ENCODE peak calls at places on chromosome 17, in eight cellular contexts. L is AG04450, F is prostate gland, E is A673, R is breast epithelium, S is endodermal cell, T is foreskin fibroblast, O is sigmoid colon. N is an unnamed sample.

GRCh38 chr17:63419949-63420867 is 25.9 kb downstream of the CYB561 start:
- DNase-seq in L (no peak), F (no peak), E (no peak), R (no peak), S (no peak), T (no peak), O (no peak), N (no peak)

GRCh38 chr17:55215711-55216110 is 49.0 kb upstream of the HLF start:
- DNase-seq in L (no peak), F (no peak), E (no peak), R (no peak), S (no peak), T (no peak), O (no peak), N (no peak)

GRCh38 chr17:44961921-44962350 is 6.2 kb downstream of the C1QL1 start:
- DNase-seq in L (no peak), F (no peak), E (no peak), R (no peak), S (peak), T (no peak), O (peak), N (no peak)

GRCh38 chr17:60743812-60744211 is 66.2 kb downstream of the BCAS3 start:
- DNase-seq in L (peak), F (peak), E (peak), R (no peak), S (no peak), T (peak), O (no peak), N (no peak)

GRCh38 chr17:68676856-68677255 is 75.7 kb upstream of the FAM20A start:
- DNase-seq in L (no peak), F (no peak), E (no peak), R (no peak), S (no peak), T (no peak), O (no peak), N (no peak)

GRCh38 chr17:55366020-55366481 is 55.6 kb downstream of the MMD start:
- DNase-seq in L (no peak), F (no peak), E (no peak), R (no peak), S (no peak), T (no peak), O (no peak), N (no peak)

GRCh38 chr17:44094701-44095387 is 24.3 kb downstream of the G6PC3 start:
- DNase-seq in L (no peak), F (no peak), E (no peak), R (no peak), S (no peak), T (no peak), O (no peak), N (no peak)

GRCh38 chr17:57406131-57406980 is 150.0 kb downstream of the MSI2 start:
- DNase-seq in L (no peak), F (peak), E (peak), R (no peak), S (no peak), T (peak), O (no peak), N (no peak)

GRCh38 chr17:20111538-20111937 is 102.4 kb downstream of the SPECC1 start:
- DNase-seq in L (no peak), F (no peak), E (no peak), R (no peak), S (no peak), T (no peak), O (no peak), N (no peak)

GRCh38 chr17:40355123-40355803 is 9.3 kb downstream of the GJD3 start:
- DNase-seq in L (no peak), F (peak), E (peak), R (peak), S (peak), T (no peak), O (peak), N (no peak)

GRCh38 chr17:13776027-13776551 is 174.4 kb upstream of the HS3ST3A1 start:
- DNase-seq in L (no peak), F (no peak), E (no peak), R (no peak), S (no peak), T (peak), O (no peak), N (no peak)

GRCh38 chr17:32903774-32904673 is 23.9 kb upstream of the TMEM98 start:
- DNase-seq in L (no peak), F (no peak), E (no peak), R (no peak), S (no peak), T (no peak), O (no peak), N (no peak)

GRCh38 chr17:64240261-64240740 is 22.8 kb downstream of the TEX2 start:
- DNase-seq in L (no peak), F (no peak), E (no peak), R (no peak), S (peak), T (no peak), O (no peak), N (no peak)

GRCh38 chr17:32283745-32284207 is 18.1 kb downstream of the RHBDL3 start:
- DNase-seq in L (no peak), F (no peak), E (no peak), R (no peak), S (peak), T (peak), O (no peak), N (no peak)

GRCh38 chr17:50831430-50832064 is 3.8 kb upstream of the WFIKKN2 start:
- DNase-seq in L (no peak), F (no peak), E (no peak), R (no peak), S (peak), T (no peak), O (peak), N (no peak)

GRCh38 chr17:76866774-76867577 is 1.2 kb upstream of the MGAT5B start:
- DNase-seq in L (no peak), F (no peak), E (no peak), R (no peak), S (no peak), T (peak), O (no peak), N (no peak)

GRCh38 chr17:49555495-49556018 is 20.1 kb upstream of the NXPH3 start:
- DNase-seq in L (no peak), F (peak), E (no peak), R (no peak), S (no peak), T (no peak), O (no peak), N (no peak)

GRCh38 chr17:41009301-41009760 is 403 bp upstream of the KRTAP3-1 start:
- DNase-seq in L (no peak), F (no peak), E (no peak), R (no peak), S (peak), T (no peak), O (no peak), N (peak)

GRCh38 chr17:40287159-40287493 is 553 bp upstream of the CDC6 start:
- DNase-seq in L (no peak), F (no peak), E (no peak), R (no peak), S (no peak), T (no peak), O (no peak), N (no peak)

GRCh38 chr17:61556224-61557188 is 34.5 kb downstream of the NACA2 start:
- DNase-seq in L (no peak), F (peak), E (no peak), R (no peak), S (no peak), T (no peak), O (no peak), N (peak)

GRCh38 chr17:43701318-43701743 is 39.6 kb upstream of the MEOX1 start:
- DNase-seq in L (no peak), F (no peak), E (no peak), R (no peak), S (no peak), T (peak), O (no peak), N (no peak)

GRCh38 chr17:62824290-62825135 is 16.4 kb upstream of the MARCHF10 start:
- DNase-seq in L (peak), F (no peak), E (no peak), R (no peak), S (peak), T (peak), O (no peak), N (no peak)

GRCh38 chr17:81832608-81833159 is 407 bp downstream of the MCRIP1 start:
- DNase-seq in L (no peak), F (no peak), E (peak), R (no peak), S (no peak), T (peak), O (no peak), N (no peak)

GRCh38 chr17:53996131-53996530 is 173.4 kb downstream of the KIF2B start:
- DNase-seq in L (no peak), F (no peak), E (no peak), R (no peak), S (no peak), T (no peak), O (no peak), N (no peak)

DNA sequence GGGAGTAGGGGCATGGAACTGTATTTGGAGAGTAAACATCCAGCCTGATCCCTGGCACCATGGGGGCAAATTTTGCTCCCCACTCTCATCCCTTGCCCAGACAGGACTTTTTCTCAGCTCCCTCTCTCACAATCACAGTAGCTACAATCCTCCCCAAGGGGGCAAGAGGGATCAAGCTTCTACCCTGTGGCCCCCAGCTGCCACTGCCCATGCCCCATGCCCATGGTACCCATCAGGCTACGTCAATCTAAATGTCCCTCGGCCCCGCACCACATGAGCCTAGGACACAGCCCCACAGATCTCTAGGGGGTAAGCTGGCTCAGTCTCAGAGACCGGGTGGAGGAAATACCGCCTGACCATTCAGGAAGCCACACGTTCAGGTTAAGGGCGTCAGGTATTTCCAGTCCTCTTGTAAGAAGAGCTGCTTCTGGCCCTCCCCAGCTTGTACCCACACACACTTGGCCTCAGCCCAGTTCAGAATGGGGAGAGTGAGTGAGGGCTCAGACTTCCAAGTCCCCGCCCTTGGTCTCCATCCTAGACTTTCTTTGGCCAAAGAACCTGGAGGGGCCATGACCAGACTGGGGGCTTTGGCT is 1.8 kb downstream of the CACNB1 start:
- DNase-seq in L (no peak), F (no peak), E (no peak), R (no peak), S (no peak), T (no peak), O (no peak), N (no peak)
- H3K4me3 ChIP-seq in L (peak), F (no peak), E (peak), R (no peak), S (no peak), T (peak), O (no peak), N (no peak)

GRCh38 chr17:29719469-29719868 is 96.8 kb upstream of the CORO6 start:
- DNase-seq in L (no peak), F (no peak), E (no peak), R (no peak), S (no peak), T (no peak), O (no peak), N (no peak)
- TF ChIP-seq CTCF in L (no peak), F (no peak), E (no peak), R (no peak), S (no peak), T (no peak), O (no peak), N (no peak)

GRCh38 chr17:6753006-6753445 is 2.8 kb upstream of the XAF1 start:
- DNase-seq in L (peak), F (no peak), E (peak), R (no peak), S (peak), T (peak), O (peak), N (no peak)
- H3K4me3 ChIP-seq in L (peak), F (no peak), E (no peak), R (no peak), S (no peak), T (no peak), O (no peak), N (no peak)

DNA sequence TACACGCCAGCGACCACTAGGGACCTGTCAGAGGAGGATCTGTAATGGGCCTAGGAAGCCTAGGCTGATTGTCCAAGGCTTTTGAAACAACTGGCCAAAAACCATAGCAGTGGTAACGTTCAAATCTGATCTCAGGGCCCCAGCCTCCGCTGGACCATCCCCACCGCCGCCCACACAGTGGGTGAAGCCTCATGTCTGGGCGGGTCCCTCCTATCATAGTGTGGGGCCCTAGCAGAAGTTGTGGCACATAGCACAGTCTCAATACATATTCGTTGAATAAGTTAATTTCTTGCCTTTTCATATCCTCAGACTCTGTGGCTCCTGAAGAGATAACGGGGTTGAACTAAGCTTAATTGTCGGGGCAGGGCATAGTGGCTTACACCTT is 818 bp downstream of the DPH1 start:
- DNase-seq in L (peak), F (no peak), E (no peak), R (no peak), S (peak), T (no peak), O (no peak), N (no peak)
- TF ChIP-seq CTCF in L (peak), F (peak), E (peak), R (peak), S (peak), T (peak), O (no peak), N (peak)

DNA sequence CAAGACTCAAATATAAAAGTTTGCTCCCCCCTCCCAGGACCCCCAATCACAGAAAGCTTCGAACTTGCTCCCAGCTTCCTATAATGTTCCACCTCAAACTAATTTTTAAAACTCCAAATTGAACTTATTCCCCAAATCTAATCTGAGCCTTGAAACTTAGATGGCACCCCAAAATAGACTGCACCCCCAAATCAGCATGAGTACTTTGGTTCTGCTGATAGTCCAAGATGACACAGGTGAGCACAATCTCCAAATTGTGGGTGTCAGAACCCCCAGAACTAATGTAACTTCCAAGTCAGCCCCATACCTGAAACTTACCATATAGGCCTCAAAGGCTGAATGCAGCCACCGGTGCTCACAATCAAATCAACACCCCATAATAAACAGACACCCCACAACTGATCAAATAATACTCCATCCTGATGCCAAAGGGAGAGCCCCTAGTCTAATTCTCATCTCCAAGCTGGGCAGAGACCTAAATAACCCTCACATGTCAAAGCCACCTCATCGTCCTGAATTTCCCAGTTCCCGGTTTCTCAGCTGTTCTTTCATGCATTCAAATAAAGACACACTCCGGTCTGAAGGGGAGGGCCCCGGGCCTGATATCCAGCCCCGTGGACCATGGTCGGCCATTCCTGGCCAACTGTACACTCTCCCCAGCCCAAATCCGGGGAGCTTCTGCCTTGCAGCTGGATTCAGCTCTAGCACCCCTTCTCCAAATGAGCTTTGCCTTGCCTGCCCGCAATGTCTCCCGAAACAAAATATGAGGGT is 1.8 kb upstream of the BCL6B start:
- DNase-seq in L (no peak), F (no peak), E (no peak), R (no peak), S (peak), T (no peak), O (no peak), N (no peak)
- H3K4me3 ChIP-seq in L (no peak), F (no peak), E (no peak), R (no peak), S (no peak), T (no peak), O (no peak), N (no peak)